ENCODE peak calls at places on chromosomes 5 and 9, in four cellular contexts. U is H4, R is DMS153, Y is brain microvascular endothelial cell. D is an unnamed sample.

GRCh38 chr5:171813813-171814212 is 28.2 kb downstream of the SMIM23 start:
- DNase-seq in R (no peak), Y (no peak), U (no peak), D (no peak)

GRCh38 chr9:116792271-116792670 is 105.2 kb downstream of the TRIM32 start:
- DNase-seq in R (no peak), U (no peak), Y (no peak), D (no peak)

GRCh38 chr9:108057421-108058136 is 568.0 kb upstream of the KLF4 start:
- DNase-seq in R (no peak), U (peak; percentile 91), Y (peak; percentile 94), D (peak; percentile 75)

GRCh38 chr9:115668506-115668905 is 485.1 kb upstream of the PAPPA start:
- DNase-seq in U (peak; percentile 21), Y (peak; percentile 85), R (no peak), D (no peak)

GRCh38 chr5:149839761-149840160 is 104.8 kb downstream of the PDE6A start:
- DNase-seq in U (no peak), R (no peak), Y (no peak), D (no peak)

GRCh38 chr9:14313951-14314423 is at the start of gene NFIB:
- DNase-seq in R (no peak), U (peak; percentile 42), Y (peak; percentile 44), D (peak; percentile 36)

GRCh38 chr9:121708768-121709488 is 57.5 kb downstream of the DAB2IP start:
- DNase-seq in Y (no peak), U (no peak), R (no peak), D (no peak)

GRCh38 chr5:74638776-74639537 is 1.6 kb downstream of the ENC1 start:
- DNase-seq in R (no peak), U (peak; percentile 42), Y (no peak), D (peak; percentile 20)

GRCh38 chr5:51632794-51633193 is 249.5 kb downstream of the ISL1 start:
- DNase-seq in R (no peak), U (peak; percentile 46), Y (no peak), D (no peak)

GRCh38 chr9:16712800-16713199 is 157.7 kb downstream of the BNC2 start:
- DNase-seq in R (no peak), Y (no peak), U (no peak), D (no peak)

GRCh38 chr5:65191554-65192126 is 290.1 kb downstream of the ADAMTS6 start:
- DNase-seq in R (no peak), U (no peak), Y (no peak), D (no peak)

GRCh38 chr5:156326718-156327259 is at the start of gene SGCD:
- DNase-seq in U (no peak), R (no peak), Y (peak; percentile 26), D (no peak)

GRCh38 chr9:21770877-21771560 is 31.4 kb upstream of the MTAP start:
- DNase-seq in U (no peak), R (no peak), Y (peak; percentile 80), D (no peak)

GRCh38 chr9:79880626-79881025 is 308.9 kb downstream of the TLE4 start:
- DNase-seq in Y (no peak), U (no peak), R (no peak), D (no peak)

GRCh38 chr5:31346896-31347557 is 153.5 kb downstream of the CDH6 start:
- DNase-seq in R (no peak), U (peak; percentile 15), Y (no peak), D (no peak)

GRCh38 chr5:17275279-17276158 is 58.1 kb downstream of the BASP1 start:
- DNase-seq in Y (no peak), U (no peak), R (no peak), D (no peak)

GRCh38 chr5:115487168-115487567 is 57.4 kb downstream of the FEM1C start:
- DNase-seq in Y (no peak), U (no peak), R (no peak), D (no peak)

GRCh38 chr9:14243514-14244042 is 70.4 kb downstream of the NFIB start:
- DNase-seq in U (no peak), R (no peak), Y (no peak), D (no peak)

GRCh38 chr9:133701981-133702797 is 36.0 kb downstream of the SARDH start:
- DNase-seq in R (peak; percentile 50), Y (no peak), U (no peak), D (no peak)

GRCh38 chr5:74017112-74017511 is 391.1 kb downstream of the ARHGEF28 start:
- DNase-seq in R (no peak), U (no peak), Y (peak; percentile 20), D (no peak)

GRCh38 chr5:117072439-117072838 is 497.8 kb upstream of the SEMA6A start:
- DNase-seq in Y (no peak), R (no peak), U (no peak), D (no peak)

GRCh38 chr5:103562453-103563157 is at the start of gene NUDT12:
- DNase-seq in R (peak; percentile 32), U (peak; percentile 78), Y (peak; percentile 75), D (peak; percentile 89)

GRCh38 chr9:3576358-3576757 is 50.6 kb upstream of the RFX3 start:
- DNase-seq in Y (no peak), R (no peak), U (no peak), D (no peak)

GRCh38 chr9:125126019-125126746 is 17.1 kb downstream of the SCAI start:
- DNase-seq in R (no peak), U (peak; percentile 97), Y (peak; percentile 97), D (peak; percentile 72)

GRCh38 chr5:178313316-178313715 is 80.7 kb upstream of the PHYKPL start:
- DNase-seq in U (no peak), Y (no peak), R (no peak), D (no peak)

GRCh38 chr9:134732392-134733110 is 90.9 kb downstream of the COL5A1 start:
- DNase-seq in R (no peak), Y (no peak), U (peak; percentile 41), D (no peak)

GRCh38 chr5:124157320-124157719 is 589.1 kb downstream of the ZNF608 start:
- DNase-seq in U (peak; percentile 19), Y (peak; percentile 5), R (no peak), D (no peak)

D was measured in SW480.